ENCODE peak calls at places on chromosomes 12 and 14, in five cellular contexts. One of them, this sample, is unnamed.

GRCh38 chr14:99554757-99555531 is 49.1 kb downstream of the CCDC85C start:
- DNase-seq in cortex of kidney: no peak
- DNase-seq in left ventricle myocardium inferior: no peak
- DNase-seq in mucosa of descending colon: peak
- DNase-seq in amniotic stem cell: no peak
- DNase-seq in this sample: no peak

GRCh38 chr14:58430156-58430555 is 2.6 kb downstream of the KIAA0586 start:
- DNase-seq in amniotic stem cell: no peak
- DNase-seq in cortex of kidney: no peak
- DNase-seq in mucosa of descending colon: no peak
- DNase-seq in left ventricle myocardium inferior: no peak
- DNase-seq in this sample: no peak

GRCh38 chr12:24584032-24584675 is 364.7 kb downstream of the BCAT1 start:
- DNase-seq in left ventricle myocardium inferior: no peak
- DNase-seq in amniotic stem cell: no peak
- DNase-seq in mucosa of descending colon: peak
- DNase-seq in cortex of kidney: no peak
- DNase-seq in this sample: no peak

GRCh38 chr12:108846320-108846719 is 11.1 kb downstream of the SSH1 start:
- DNase-seq in cortex of kidney: no peak
- DNase-seq in left ventricle myocardium inferior: peak
- DNase-seq in mucosa of descending colon: no peak
- DNase-seq in amniotic stem cell: no peak
- DNase-seq in this sample: no peak

GRCh38 chr12:915090-915489 is 34.4 kb downstream of the RAD52 start:
- DNase-seq in left ventricle myocardium inferior: no peak
- DNase-seq in cortex of kidney: no peak
- DNase-seq in mucosa of descending colon: no peak
- DNase-seq in amniotic stem cell: no peak
- DNase-seq in this sample: no peak

GRCh38 chr14:64953310-64953654 is 10.7 kb upstream of the GPX2 start:
- DNase-seq in left ventricle myocardium inferior: no peak
- DNase-seq in amniotic stem cell: no peak
- DNase-seq in cortex of kidney: no peak
- DNase-seq in mucosa of descending colon: no peak
- DNase-seq in this sample: no peak

GRCh38 chr12:3432176-3432742 is 58.7 kb upstream of the PRMT8 start:
- DNase-seq in mucosa of descending colon: peak
- DNase-seq in amniotic stem cell: no peak
- DNase-seq in left ventricle myocardium inferior: no peak
- DNase-seq in cortex of kidney: no peak
- DNase-seq in this sample: no peak

GRCh38 chr12:39451977-39452376 is 9.1 kb upstream of the KIF21A start:
- DNase-seq in mucosa of descending colon: no peak
- DNase-seq in cortex of kidney: no peak
- DNase-seq in amniotic stem cell: no peak
- DNase-seq in left ventricle myocardium inferior: no peak
- DNase-seq in this sample: no peak

GRCh38 chr14:53784688-53785087 is 171.9 kb downstream of the BMP4 start:
- DNase-seq in left ventricle myocardium inferior: no peak
- DNase-seq in cortex of kidney: no peak
- DNase-seq in amniotic stem cell: no peak
- DNase-seq in mucosa of descending colon: no peak
- DNase-seq in this sample: no peak

GRCh38 chr14:51490205-51490604 is 161.5 kb upstream of the FRMD6 start:
- DNase-seq in amniotic stem cell: no peak
- DNase-seq in left ventricle myocardium inferior: no peak
- DNase-seq in cortex of kidney: no peak
- DNase-seq in mucosa of descending colon: no peak
- DNase-seq in this sample: no peak

GRCh38 chr12:5648692-5649338 is 216.9 kb downstream of the NTF3 start:
- DNase-seq in cortex of kidney: no peak
- DNase-seq in amniotic stem cell: peak
- DNase-seq in left ventricle myocardium inferior: no peak
- DNase-seq in mucosa of descending colon: peak
- DNase-seq in this sample: no peak

GRCh38 chr12:127570387-127570786 is 696.6 kb upstream of the TMEM132C start:
- DNase-seq in left ventricle myocardium inferior: no peak
- DNase-seq in mucosa of descending colon: no peak
- DNase-seq in cortex of kidney: no peak
- DNase-seq in amniotic stem cell: no peak
- DNase-seq in this sample: no peak

GRCh38 chr12:64066776-64067175 is 155.3 kb downstream of the KICS2 start:
- DNase-seq in amniotic stem cell: no peak
- DNase-seq in cortex of kidney: no peak
- DNase-seq in mucosa of descending colon: no peak
- DNase-seq in left ventricle myocardium inferior: no peak
- DNase-seq in this sample: no peak

GRCh38 chr12:53550595-53550994 is 43.3 kb upstream of the NPFF start:
- DNase-seq in mucosa of descending colon: no peak
- DNase-seq in amniotic stem cell: no peak
- DNase-seq in left ventricle myocardium inferior: no peak
- DNase-seq in cortex of kidney: no peak
- DNase-seq in this sample: no peak